ENCODE peak calls at places on chromosomes 13 and 19, in eight cellular contexts. One of them, this sample, is unnamed.

GRCh38 chr19:20162821-20163220 is 4.2 kb upstream of the ZNF486 start:
- DNase-seq in CD8-positive, alpha-beta T cell: no peak
- DNase-seq in right lobe of liver: no peak
- DNase-seq in HCT116: no peak
- DNase-seq in uterus: no peak
- DNase-seq in body of pancreas: no peak
- DNase-seq in fibroblast of pulmonary artery: no peak
- DNase-seq in breast epithelium: no peak
- DNase-seq in this sample: no peak

GRCh38 chr13:52411629-52412028 is 5.7 kb upstream of the THSD1 start:
- DNase-seq in uterus: no peak
- DNase-seq in CD8-positive, alpha-beta T cell: no peak
- DNase-seq in fibroblast of pulmonary artery: peak
- DNase-seq in HCT116: no peak
- DNase-seq in body of pancreas: no peak
- DNase-seq in right lobe of liver: no peak
- DNase-seq in breast epithelium: no peak
- DNase-seq in this sample: no peak

GRCh38 chr19:41753159-41753558 is 2.2 kb upstream of the CEACAM6 start:
- DNase-seq in breast epithelium: peak
- DNase-seq in fibroblast of pulmonary artery: peak
- DNase-seq in body of pancreas: peak
- DNase-seq in uterus: no peak
- DNase-seq in CD8-positive, alpha-beta T cell: peak
- DNase-seq in HCT116: peak
- DNase-seq in right lobe of liver: peak
- DNase-seq in this sample: peak

GRCh38 chr13:55553736-55554135 is 1587.0 kb upstream of the PRR20A start:
- DNase-seq in right lobe of liver: no peak
- DNase-seq in breast epithelium: no peak
- DNase-seq in uterus: no peak
- DNase-seq in HCT116: no peak
- DNase-seq in fibroblast of pulmonary artery: no peak
- DNase-seq in body of pancreas: no peak
- DNase-seq in CD8-positive, alpha-beta T cell: no peak
- DNase-seq in this sample: no peak

GRCh38 chr13:80979035-80979641 is 638.2 kb upstream of the SPRY2 start:
- DNase-seq in breast epithelium: no peak
- DNase-seq in uterus: no peak
- DNase-seq in right lobe of liver: no peak
- DNase-seq in fibroblast of pulmonary artery: peak
- DNase-seq in body of pancreas: peak
- DNase-seq in HCT116: peak
- DNase-seq in CD8-positive, alpha-beta T cell: peak
- DNase-seq in this sample: no peak

GRCh38 chr13:113653264-113654174 is 4.5 kb downstream of the ATP4B start:
- DNase-seq in uterus: no peak
- DNase-seq in CD8-positive, alpha-beta T cell: no peak
- DNase-seq in breast epithelium: no peak
- DNase-seq in fibroblast of pulmonary artery: no peak
- DNase-seq in body of pancreas: peak
- DNase-seq in HCT116: no peak
- DNase-seq in right lobe of liver: no peak
- DNase-seq in this sample: no peak

GRCh38 chr19:46495789-46496099 is at the start of gene PNMA8B:
- DNase-seq in fibroblast of pulmonary artery: peak
- DNase-seq in uterus: peak
- DNase-seq in body of pancreas: peak
- DNase-seq in breast epithelium: peak
- DNase-seq in HCT116: no peak
- DNase-seq in right lobe of liver: peak
- DNase-seq in CD8-positive, alpha-beta T cell: no peak
- DNase-seq in this sample: no peak

GRCh38 chr19:32603961-32604360 is 23.0 kb downstream of the PDCD5 start:
- DNase-seq in breast epithelium: no peak
- DNase-seq in right lobe of liver: no peak
- DNase-seq in HCT116: no peak
- DNase-seq in body of pancreas: no peak
- DNase-seq in uterus: no peak
- DNase-seq in CD8-positive, alpha-beta T cell: no peak
- DNase-seq in fibroblast of pulmonary artery: no peak
- DNase-seq in this sample: no peak

GRCh38 chr13:102913924-102914628 is 68.2 kb downstream of the ERCC5 start:
- DNase-seq in HCT116: no peak
- DNase-seq in breast epithelium: peak
- DNase-seq in uterus: no peak
- DNase-seq in fibroblast of pulmonary artery: peak
- DNase-seq in CD8-positive, alpha-beta T cell: no peak
- DNase-seq in body of pancreas: no peak
- DNase-seq in right lobe of liver: no peak
- DNase-seq in this sample: no peak

GRCh38 chr13:77040076-77040475 is 13.1 kb upstream of the FBXL3 start:
- DNase-seq in uterus: no peak
- DNase-seq in fibroblast of pulmonary artery: no peak
- DNase-seq in body of pancreas: no peak
- DNase-seq in CD8-positive, alpha-beta T cell: no peak
- DNase-seq in HCT116: no peak
- DNase-seq in right lobe of liver: no peak
- DNase-seq in breast epithelium: no peak
- DNase-seq in this sample: no peak
- H3K4me3 ChIP-seq in uterus: no peak
- H3K4me3 ChIP-seq in fibroblast of pulmonary artery: no peak
- H3K4me3 ChIP-seq in body of pancreas: no peak
- H3K4me3 ChIP-seq in CD8-positive, alpha-beta T cell: no peak
- H3K4me3 ChIP-seq in HCT116: no peak
- H3K4me3 ChIP-seq in right lobe of liver: no peak
- H3K4me3 ChIP-seq in breast epithelium: no peak
- H3K4me3 ChIP-seq in this sample: no peak

DNA sequence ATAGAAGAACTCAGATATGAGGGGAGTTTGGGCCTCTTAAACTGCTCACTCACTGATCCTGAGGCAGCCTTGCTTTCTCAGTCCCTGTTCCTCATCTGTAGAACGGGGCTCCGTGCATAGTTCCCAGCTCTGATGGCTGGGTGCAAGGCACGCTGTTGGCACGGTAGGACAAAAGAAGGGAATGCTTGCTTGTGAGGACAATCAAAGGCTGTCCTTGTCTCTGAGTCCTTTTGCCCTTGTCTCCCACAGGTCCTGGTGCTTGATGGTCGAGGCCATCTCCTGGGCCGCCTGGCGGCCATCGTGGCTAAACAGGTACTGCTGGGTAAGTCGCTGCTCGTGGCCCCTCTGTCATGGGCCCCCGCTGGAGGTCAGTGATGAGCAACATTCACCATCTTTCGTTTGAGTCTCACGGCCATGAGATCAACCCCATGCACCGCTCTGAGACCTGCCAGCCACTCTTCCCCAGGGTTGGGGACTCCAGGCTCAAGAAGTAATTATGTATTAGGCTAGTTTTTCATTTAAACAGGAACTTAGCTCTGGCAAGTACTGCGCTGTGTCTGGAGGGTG is 2.3 kb downstream of the RPL13A start:
- DNase-seq in body of pancreas: no peak
- DNase-seq in fibroblast of pulmonary artery: no peak
- DNase-seq in right lobe of liver: no peak
- DNase-seq in HCT116: no peak
- DNase-seq in uterus: no peak
- DNase-seq in CD8-positive, alpha-beta T cell: no peak
- DNase-seq in breast epithelium: no peak
- DNase-seq in this sample: no peak
- H3K4me3 ChIP-seq in body of pancreas: no peak
- H3K4me3 ChIP-seq in fibroblast of pulmonary artery: peak
- H3K4me3 ChIP-seq in right lobe of liver: peak
- H3K4me3 ChIP-seq in HCT116: peak
- H3K4me3 ChIP-seq in uterus: peak
- H3K4me3 ChIP-seq in CD8-positive, alpha-beta T cell: peak
- H3K4me3 ChIP-seq in breast epithelium: peak
- H3K4me3 ChIP-seq in this sample: peak

DNA sequence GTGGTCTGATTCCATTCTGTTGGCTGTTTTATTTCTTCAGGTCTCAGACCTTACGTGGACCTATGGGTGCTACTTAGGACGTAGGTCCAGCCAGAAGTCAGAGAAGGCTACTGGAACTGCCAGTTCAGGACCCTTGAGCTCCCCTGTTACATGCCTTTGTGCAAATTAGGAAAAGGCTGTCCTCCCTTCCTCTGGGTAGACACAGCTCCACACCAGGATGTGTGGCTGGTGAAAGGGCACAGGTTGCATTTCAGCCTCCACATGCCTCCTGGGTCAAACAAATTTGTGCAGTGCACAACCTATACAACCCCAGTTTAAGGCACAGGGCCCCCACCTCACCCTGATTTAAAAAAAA is 43.9 kb upstream of the MAP3K10 start:
- DNase-seq in HCT116: no peak
- DNase-seq in fibroblast of pulmonary artery: no peak
- DNase-seq in CD8-positive, alpha-beta T cell: no peak
- DNase-seq in uterus: no peak
- DNase-seq in right lobe of liver: no peak
- DNase-seq in breast epithelium: no peak
- DNase-seq in body of pancreas: no peak
- DNase-seq in this sample: no peak
- H3K4me3 ChIP-seq in HCT116: peak
- H3K4me3 ChIP-seq in fibroblast of pulmonary artery: no peak
- H3K4me3 ChIP-seq in CD8-positive, alpha-beta T cell: no peak
- H3K4me3 ChIP-seq in uterus: no peak
- H3K4me3 ChIP-seq in right lobe of liver: no peak
- H3K4me3 ChIP-seq in breast epithelium: no peak
- H3K4me3 ChIP-seq in body of pancreas: no peak
- H3K4me3 ChIP-seq in this sample: no peak

GRCh38 chr19:4304509-4305252 is at the start of gene FSD1:
- DNase-seq in HCT116: no peak
- DNase-seq in CD8-positive, alpha-beta T cell: peak
- DNase-seq in uterus: no peak
- DNase-seq in right lobe of liver: no peak
- DNase-seq in body of pancreas: no peak
- DNase-seq in fibroblast of pulmonary artery: peak
- DNase-seq in breast epithelium: no peak
- DNase-seq in this sample: peak
- H3K4me3 ChIP-seq in HCT116: peak
- H3K4me3 ChIP-seq in CD8-positive, alpha-beta T cell: peak
- H3K4me3 ChIP-seq in uterus: no peak
- H3K4me3 ChIP-seq in right lobe of liver: no peak
- H3K4me3 ChIP-seq in body of pancreas: no peak
- H3K4me3 ChIP-seq in fibroblast of pulmonary artery: peak
- H3K4me3 ChIP-seq in breast epithelium: no peak
- H3K4me3 ChIP-seq in this sample: peak

DNA sequence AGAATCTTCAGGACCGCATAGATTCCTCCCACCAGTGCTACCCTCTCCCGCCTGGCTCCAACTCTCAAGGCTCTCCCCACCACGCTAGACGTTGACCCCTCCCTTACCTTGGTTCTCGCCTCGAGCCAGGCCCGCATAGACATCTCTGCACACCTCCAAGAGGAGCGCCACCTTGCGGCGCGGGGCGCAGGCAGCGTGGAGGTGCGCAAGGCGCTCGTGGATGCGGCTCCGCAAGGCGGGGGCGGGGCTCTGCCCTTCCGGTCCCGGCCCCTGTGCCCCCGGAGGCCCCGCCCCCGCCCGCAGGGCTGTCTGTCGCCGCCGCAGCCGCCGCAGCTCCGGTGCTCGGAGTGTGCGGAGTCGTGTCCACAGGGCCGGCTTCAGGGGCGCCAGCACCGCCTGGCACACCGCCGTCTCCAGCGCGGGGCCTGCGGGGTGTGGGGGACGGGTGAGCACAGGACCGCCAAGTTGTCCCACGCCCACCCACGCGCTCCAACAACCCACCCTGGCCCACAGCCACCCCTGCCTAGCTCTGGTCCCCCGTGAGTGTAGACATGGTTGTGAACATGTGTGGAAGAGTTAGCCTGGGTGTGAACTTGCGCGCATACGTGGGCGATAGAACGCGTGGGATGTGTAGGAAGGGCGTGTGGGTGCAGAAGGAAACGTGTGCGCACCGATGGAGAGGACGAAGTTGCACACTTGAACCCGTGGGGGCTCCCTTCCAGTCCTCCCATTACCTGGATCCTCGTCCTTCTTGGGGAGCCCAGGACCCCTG is 8.1 kb downstream of the RINL start:
- DNase-seq in CD8-positive, alpha-beta T cell: peak
- DNase-seq in fibroblast of pulmonary artery: peak
- DNase-seq in HCT116: no peak
- DNase-seq in right lobe of liver: peak
- DNase-seq in uterus: peak
- DNase-seq in body of pancreas: peak
- DNase-seq in breast epithelium: peak
- DNase-seq in this sample: peak
- H3K4me3 ChIP-seq in CD8-positive, alpha-beta T cell: peak
- H3K4me3 ChIP-seq in fibroblast of pulmonary artery: peak
- H3K4me3 ChIP-seq in HCT116: no peak
- H3K4me3 ChIP-seq in right lobe of liver: peak
- H3K4me3 ChIP-seq in uterus: peak
- H3K4me3 ChIP-seq in body of pancreas: peak
- H3K4me3 ChIP-seq in breast epithelium: peak
- H3K4me3 ChIP-seq in this sample: peak

GRCh38 chr19:51000426-51000825 is 978 bp downstream of the KLK8 start:
- DNase-seq in HCT116: no peak
- DNase-seq in breast epithelium: no peak
- DNase-seq in CD8-positive, alpha-beta T cell: no peak
- DNase-seq in right lobe of liver: no peak
- DNase-seq in body of pancreas: no peak
- DNase-seq in uterus: no peak
- DNase-seq in fibroblast of pulmonary artery: no peak
- DNase-seq in this sample: no peak

GRCh38 chr19:51001495-51001894 is at the start of gene KLK8:
- DNase-seq in fibroblast of pulmonary artery: no peak
- DNase-seq in body of pancreas: no peak
- DNase-seq in uterus: no peak
- DNase-seq in right lobe of liver: no peak
- DNase-seq in breast epithelium: peak
- DNase-seq in CD8-positive, alpha-beta T cell: no peak
- DNase-seq in HCT116: no peak
- DNase-seq in this sample: no peak

GRCh38 chr19:51002101-51002532 is 713 bp upstream of the KLK8 start:
- DNase-seq in fibroblast of pulmonary artery: no peak
- DNase-seq in HCT116: no peak
- DNase-seq in breast epithelium: no peak
- DNase-seq in right lobe of liver: no peak
- DNase-seq in CD8-positive, alpha-beta T cell: no peak
- DNase-seq in uterus: no peak
- DNase-seq in body of pancreas: no peak
- DNase-seq in this sample: no peak

GRCh38 chr19:51002542-51003311 is 1.3 kb upstream of the KLK8 start:
- DNase-seq in right lobe of liver: no peak
- DNase-seq in breast epithelium: peak
- DNase-seq in uterus: no peak
- DNase-seq in CD8-positive, alpha-beta T cell: no peak
- DNase-seq in HCT116: peak
- DNase-seq in body of pancreas: peak
- DNase-seq in fibroblast of pulmonary artery: no peak
- DNase-seq in this sample: peak

DNA sequence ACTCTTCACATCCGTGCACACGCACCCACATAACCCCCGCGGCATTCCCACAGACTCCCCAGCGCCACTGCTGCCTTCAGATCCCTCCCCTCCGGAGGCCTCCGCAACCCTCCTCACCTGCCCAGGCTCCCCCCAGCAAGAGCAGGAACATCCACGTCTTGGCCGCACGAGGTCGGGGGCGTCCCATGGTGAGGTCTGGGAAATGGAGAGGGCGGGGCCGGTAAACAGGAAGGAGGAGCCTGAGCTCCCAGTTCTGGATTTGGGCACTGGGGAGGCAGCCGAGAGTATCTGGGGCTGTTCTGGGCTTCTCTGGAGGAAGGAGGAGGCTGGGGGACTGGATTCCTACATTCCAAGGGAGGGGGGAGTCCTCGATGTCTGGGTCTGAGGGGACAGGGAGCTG is 423 bp downstream of the KLK8 start:
- DNase-seq in right lobe of liver: no peak
- DNase-seq in body of pancreas: no peak
- DNase-seq in fibroblast of pulmonary artery: no peak
- DNase-seq in uterus: no peak
- DNase-seq in breast epithelium: peak
- DNase-seq in HCT116: no peak
- DNase-seq in CD8-positive, alpha-beta T cell: no peak
- DNase-seq in this sample: no peak
- H3K4me3 ChIP-seq in right lobe of liver: no peak
- H3K4me3 ChIP-seq in body of pancreas: no peak
- H3K4me3 ChIP-seq in fibroblast of pulmonary artery: no peak
- H3K4me3 ChIP-seq in uterus: no peak
- H3K4me3 ChIP-seq in breast epithelium: no peak
- H3K4me3 ChIP-seq in HCT116: peak
- H3K4me3 ChIP-seq in CD8-positive, alpha-beta T cell: no peak
- H3K4me3 ChIP-seq in this sample: no peak